ENCODE peak calls at places on chromosomes 3 and 15, in six cellular contexts. Y, H, D, Q, I and E are unnamed samples.

GRCh38 chr15:60118146-60118545 is 114.0 kb downstream of the FOXB1 start:
- DNase-seq in Y (no peak), H (no peak), D (no peak), Q (no peak), I (no peak), E (no peak)

GRCh38 chr3:101941253-101942039 is 92.1 kb downstream of the NFKBIZ start:
- DNase-seq in Y (no peak), H (no peak), D (no peak), Q (peak; percentile 51), I (no peak), E (no peak)

GRCh38 chr3:7333125-7333524 is 472.2 kb downstream of the GRM7 start:
- DNase-seq in Y (no peak), H (no peak), D (no peak), Q (no peak), I (no peak), E (no peak)

GRCh38 chr3:176514297-176514696 is 683.0 kb downstream of the TBL1XR1 start:
- DNase-seq in Y (no peak), H (no peak), D (peak; percentile 17), Q (peak; percentile 73), I (no peak), E (no peak)

GRCh38 chr15:82647835-82648256 is 683 bp upstream of the CPEB1 start:
- DNase-seq in Y (no peak), H (peak; percentile 49), D (no peak), Q (no peak), I (no peak), E (peak; percentile 43)

GRCh38 chr3:155024006-155024638 is 56.0 kb upstream of the MME start:
- DNase-seq in Y (no peak), H (no peak), D (no peak), Q (peak; percentile 76), I (no peak), E (no peak)

GRCh38 chr15:79478108-79478507 is 46.0 kb downstream of the MINAR1 start:
- DNase-seq in Y (no peak), H (no peak), D (no peak), Q (no peak), I (no peak), E (no peak)

GRCh38 chr3:25603703-25604102 is 61.0 kb downstream of the TOP2B start:
- DNase-seq in Y (no peak), H (no peak), D (no peak), Q (no peak), I (peak; percentile 22), E (no peak)

GRCh38 chr15:69730281-69731235 is 277.9 kb downstream of the RPLP1 start:
- DNase-seq in Y (no peak), H (no peak), D (no peak), Q (peak; percentile 29), I (no peak), E (no peak)

GRCh38 chr15:48317221-48317620 is 14.0 kb upstream of the DUT start:
- DNase-seq in Y (no peak), H (no peak), D (no peak), Q (no peak), I (no peak), E (no peak)

GRCh38 chr3:129827765-129828164 is 65.7 kb downstream of the TMCC1 start:
- DNase-seq in Y (no peak), H (peak; percentile 50), D (no peak), Q (no peak), I (no peak), E (no peak)

GRCh38 chr3:49465269-49466034 is 4.6 kb upstream of the DAG1 start:
- DNase-seq in Y (no peak), H (peak; percentile 75), D (no peak), Q (no peak), I (no peak), E (no peak)
- H3K9me3 ChIP-seq in Y (no peaks in the 10 kb centered on the region), H (no peaks in the 10 kb centered on the region), D (no peaks in the 10 kb centered on the region), Q (no peaks in the 10 kb centered on the region), I (no peaks in the 10 kb centered on the region), E (no peaks in the 10 kb centered on the region)

DNA sequence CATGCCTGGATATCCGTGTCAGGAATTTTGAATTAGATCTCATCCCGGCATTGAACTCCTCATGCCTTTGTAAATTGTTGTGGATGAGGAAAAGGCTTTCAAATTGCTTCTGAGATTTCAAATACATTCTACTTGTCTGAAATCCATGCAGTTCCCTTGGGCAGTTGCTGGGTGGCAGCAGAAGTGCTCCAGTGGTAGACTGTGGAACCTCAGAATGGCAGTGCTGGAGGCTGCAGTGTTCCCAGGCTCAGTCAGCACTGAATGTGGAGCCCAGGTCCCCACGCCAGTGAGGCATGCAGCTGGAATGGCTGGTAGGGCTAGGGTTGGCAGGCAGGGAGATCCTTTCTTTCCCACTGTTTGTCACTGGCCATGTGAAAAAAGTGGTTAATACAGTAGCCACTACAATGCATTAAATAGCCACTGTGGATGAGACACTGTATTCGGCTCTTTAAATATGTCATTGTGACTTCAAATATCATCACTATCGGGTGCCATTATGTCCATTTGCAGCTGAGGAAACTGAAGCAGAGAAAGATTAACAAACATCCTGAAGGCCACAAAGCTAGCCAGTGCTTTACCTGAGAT is 98.6 kb downstream of the TPRG1 start:
- DNase-seq in Y (peak; percentile 48), H (peak; percentile 61), D (peak; percentile 68), Q (peak; percentile 28), I (no peak), E (peak; percentile 77)
- TF ChIP-seq CTCF in Y (peak; percentile 80), H (peak; percentile 48), D (no peak), Q (no peak), I (peak; percentile 30), E (peak; percentile 65)

GRCh38 chr15:73771380-73772095 is 18.4 kb upstream of the INSYN1 start:
- DNase-seq in Y (no peak), H (peak; percentile 15), D (no peak), Q (no peak), I (no peak), E (no peak)

GRCh38 chr15:73765778-73766177 is 12.6 kb upstream of the INSYN1 start:
- DNase-seq in Y (no peak), H (no peak), D (no peak), Q (no peak), I (no peak), E (no peak)

GRCh38 chr15:73770049-73770448 is 16.9 kb upstream of the INSYN1 start:
- DNase-seq in Y (no peak), H (peak; percentile 30), D (no peak), Q (no peak), I (no peak), E (no peak)

GRCh38 chr15:73766598-73766997 is 13.4 kb upstream of the INSYN1 start:
- DNase-seq in Y (no peak), H (no peak), D (no peak), Q (no peak), I (no peak), E (no peak)

DNA sequence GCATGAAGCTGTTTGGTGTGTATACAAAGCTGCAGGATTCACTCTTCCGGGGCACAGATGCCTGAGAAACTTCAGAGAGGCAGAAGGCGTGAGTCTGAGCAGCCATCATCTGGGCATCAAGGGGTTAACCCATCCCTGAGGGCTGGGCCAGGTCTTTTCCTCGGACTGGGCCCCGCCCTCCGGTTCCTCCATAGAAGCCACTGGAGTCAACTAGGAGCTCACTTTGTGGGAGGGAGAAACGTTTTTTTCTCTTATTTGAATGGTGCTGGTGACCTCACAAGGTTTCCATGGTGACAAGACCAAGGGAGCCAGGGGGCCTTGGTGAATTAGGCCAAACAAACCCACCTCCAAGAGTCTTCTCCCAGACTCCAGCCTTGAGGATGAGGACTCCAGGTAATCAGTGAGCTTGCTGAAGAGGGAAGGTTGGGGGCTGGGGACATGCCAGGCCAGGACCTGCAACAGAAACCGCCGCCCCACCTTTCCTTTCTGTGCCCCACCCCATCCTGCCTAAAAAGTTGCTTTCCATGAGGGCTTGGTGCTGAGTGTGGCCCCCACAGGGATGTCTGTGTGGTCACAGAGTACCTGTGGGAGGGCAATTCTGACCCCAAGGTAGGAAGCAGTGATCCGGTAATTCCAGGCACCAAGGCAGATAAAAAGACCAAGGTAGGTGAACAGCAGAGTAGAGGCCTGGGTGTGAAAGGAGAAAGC is 14.8 kb upstream of the INSYN1 start:
- DNase-seq in Y (no peak), H (peak; percentile 12), D (no peak), Q (no peak), I (no peak), E (no peak)
- H3K27me3 ChIP-seq in Y (peaks cover 46% of the 10 kb centered on the region), H (no peaks in the 10 kb centered on the region), D (no peaks in the 10 kb centered on the region), Q (peaks cover 7% of the 10 kb centered on the region), I (no peaks in the 10 kb centered on the region), E (peaks cover 2% of the 10 kb centered on the region)

GRCh38 chr15:25054943-25055342 is 100.2 kb downstream of the SNRPN start:
- DNase-seq in Y (no peak), H (no peak), D (no peak), Q (no peak), I (peak; percentile 1), E (no peak)

GRCh38 chr15:25057574-25057973 is 102.8 kb downstream of the SNRPN start:
- DNase-seq in Y (no peak), H (peak; percentile 5), D (peak; percentile 1), Q (no peak), I (no peak), E (no peak)

GRCh38 chr15:25054329-25054728 is 99.5 kb downstream of the SNRPN start:
- DNase-seq in Y (no peak), H (no peak), D (no peak), Q (no peak), I (no peak), E (no peak)

GRCh38 chr15:25056484-25057429 is 102.0 kb downstream of the SNRPN start:
- DNase-seq in Y (no peak), H (no peak), D (no peak), Q (no peak), I (no peak), E (no peak)

DNA sequence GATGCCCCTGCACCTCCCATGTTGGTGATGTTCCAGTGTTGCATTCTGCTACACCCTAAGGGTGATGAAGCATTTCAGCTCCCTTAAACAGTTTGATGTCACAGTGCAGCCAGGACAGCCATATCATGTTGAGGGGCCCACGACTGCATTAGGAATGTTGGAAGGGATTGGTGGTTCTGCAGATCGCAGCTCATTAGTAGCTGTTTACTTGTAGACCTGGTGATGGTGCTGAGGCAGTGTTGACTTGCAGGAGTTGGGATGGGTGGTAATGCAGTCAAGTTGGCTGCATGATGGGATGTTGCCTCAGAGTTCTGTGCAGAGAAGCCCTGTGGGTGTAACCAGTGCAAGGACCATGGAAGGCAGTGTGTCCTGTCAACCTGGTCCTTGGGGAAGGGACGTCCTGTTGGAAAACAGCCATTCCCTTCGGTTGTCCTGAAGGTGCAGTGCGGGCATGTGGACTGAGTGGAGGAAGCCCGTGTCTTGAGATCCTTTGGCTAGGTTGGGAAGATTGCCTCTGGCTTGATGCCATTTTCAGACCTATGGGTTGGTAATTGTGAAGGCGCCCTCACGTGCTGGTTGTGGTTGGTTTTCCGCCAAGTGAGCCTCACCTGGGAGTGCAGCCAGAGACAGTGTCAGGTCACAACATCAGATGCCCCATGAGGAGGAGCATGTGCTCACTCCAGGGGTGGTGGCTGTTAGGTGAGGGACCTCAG is 100.7 kb downstream of the SNRPN start:
- DNase-seq in Y (no peak), H (no peak), D (no peak), Q (no peak), I (peak; percentile 2), E (no peak)
- H3K9me3 ChIP-seq in Y (peaks cover 100% of the 10 kb centered on the region), H (peaks cover 99% of the 10 kb centered on the region), D (peaks cover 11% of the 10 kb centered on the region), Q (peaks cover 64% of the 10 kb centered on the region), I (peaks cover 98% of the 10 kb centered on the region), E (peaks cover 90% of the 10 kb centered on the region)